ENCODE peak calls at places on chromosomes 7 and 10, in six cellular contexts. F is A549, Z is HepG2, A is endothelial cell of umbilical vein, J is K562, N is H1. B is an unnamed sample.

GRCh38 chr7:7681936-7682329 is 36.5 kb downstream of the RPA3 start:
- DNase-seq in F (no peak), Z (no peak), A (no peak), J (no peak), N (no peak), B (no peak)

GRCh38 chr10:4131407-4132215 is 346.6 kb upstream of the KLF6 start:
- DNase-seq in F (peak), Z (no peak), A (peak), J (no peak), N (no peak), B (no peak)

GRCh38 chr7:130814753-130815152 is 80.7 kb upstream of the KLF14 start:
- DNase-seq in F (peak), Z (no peak), A (peak), J (no peak), N (no peak), B (no peak)

GRCh38 chr7:82700739-82701138 is 257.2 kb upstream of the CACNA2D1 start:
- DNase-seq in F (no peak), Z (no peak), A (no peak), J (no peak), N (no peak), B (no peak)

GRCh38 chr7:85719981-85720963 is 533.4 kb upstream of the SEMA3D start:
- DNase-seq in F (peak), Z (no peak), A (peak), J (no peak), N (no peak), B (no peak)

GRCh38 chr7:19482628-19483027 is 226.2 kb downstream of the POLR1F start:
- DNase-seq in F (no peak), Z (no peak), A (no peak), J (no peak), N (no peak), B (no peak)

GRCh38 chr7:11833431-11833830 is 1.4 kb upstream of the THSD7A start:
- DNase-seq in F (no peak), Z (no peak), A (peak), J (no peak), N (no peak), B (no peak)

GRCh38 chr7:142539901-142540300 is 209.4 kb upstream of the PRSS1 start:
- DNase-seq in F (peak), Z (no peak), A (peak), J (no peak), N (no peak), B (no peak)

GRCh38 chr7:151206914-151207313 is 3.4 kb downstream of the H2BK1 start:
- DNase-seq in F (no peak), Z (no peak), A (no peak), J (no peak), N (no peak), B (no peak)

GRCh38 chr10:71684356-71685173 is 35.0 kb downstream of the C10orf105 start:
- DNase-seq in F (peak), Z (no peak), A (no peak), J (peak), N (no peak), B (no peak)

GRCh38 chr10:29757551-29758297 is 123.0 kb upstream of the SVIL start:
- DNase-seq in F (peak), Z (no peak), A (peak), J (no peak), N (no peak), B (no peak)

GRCh38 chr10:77737608-77738007 is 100.0 kb upstream of the KCNMA1 start:
- DNase-seq in F (peak), Z (no peak), A (peak), J (no peak), N (no peak), B (no peak)

GRCh38 chr10:75971402-75972211 is 540.2 kb downstream of the LRMDA start:
- DNase-seq in F (no peak), Z (no peak), A (no peak), J (no peak), N (no peak), B (no peak)

GRCh38 chr7:4267326-4268039 is 414.6 kb upstream of the FOXK1 start:
- DNase-seq in F (no peak), Z (no peak), A (no peak), J (no peak), N (no peak), B (no peak)

GRCh38 chr10:31320179-31320597 is 1.2 kb downstream of the ZEB1 start:
- DNase-seq in F (peak), Z (no peak), A (no peak), J (peak), N (no peak), B (peak)

GRCh38 chr7:139722604-139723003 is 55.2 kb downstream of the HIPK2 start:
- DNase-seq in F (no peak), Z (no peak), A (no peak), J (no peak), N (no peak), B (no peak)

GRCh38 chr7:885893-886625 is 9.7 kb downstream of the GET4 start:
- DNase-seq in F (no peak), Z (no peak), A (no peak), J (no peak), N (no peak), B (no peak)

GRCh38 chr10:102310356-102311024 is 65.2 kb downstream of the GBF1 start:
- DNase-seq in F (peak), Z (peak), A (peak), J (no peak), N (peak), B (no peak)

GRCh38 chr7:13262929-13263530 is 575.6 kb downstream of the ARL4A start:
- DNase-seq in F (peak), Z (peak), A (peak), J (peak), N (no peak), B (no peak)

GRCh38 chr7:25272265-25272664 is 44.0 kb upstream of the NPVF start:
- DNase-seq in F (no peak), Z (no peak), A (peak), J (no peak), N (no peak), B (no peak)

GRCh38 chr7:80807166-80807900 is 111.5 kb downstream of the SEMA3C start:
- DNase-seq in F (no peak), Z (no peak), A (no peak), J (no peak), N (no peak), B (no peak)

GRCh38 chr7:121020243-121020642 is 31.7 kb downstream of the CPED1 start:
- DNase-seq in F (no peak), Z (no peak), A (no peak), J (no peak), N (no peak), B (no peak)

GRCh38 chr7:36440880-36441279 is 51.2 kb downstream of the ANLN start:
- DNase-seq in F (peak), Z (peak), A (peak), J (no peak), N (no peak), B (no peak)

GRCh38 chr10:122494833-122495232 is 33.5 kb downstream of the HTRA1 start:
- DNase-seq in F (peak), Z (no peak), A (peak), J (no peak), N (no peak), B (no peak)

GRCh38 chr7:141700848-141701371 is 1.1 kb downstream of the DENND11 start:
- DNase-seq in F (no peak), Z (no peak), A (no peak), J (no peak), N (no peak), B (peak)

GRCh38 chr10:20836401-20836800 is 60.7 kb downstream of the NEBL start:
- DNase-seq in F (no peak), Z (no peak), A (no peak), J (no peak), N (no peak), B (no peak)

GRCh38 chr10:77666821-77667220 is 29.2 kb upstream of the KCNMA1 start:
- DNase-seq in F (no peak), Z (no peak), A (no peak), J (no peak), N (no peak), B (no peak)

GRCh38 chr10:59177031-59177861 is 803 bp downstream of the PHYHIPL start:
- DNase-seq in F (peak), Z (peak), A (peak), J (no peak), N (no peak), B (peak)

GRCh38 chr10:24849537-24850299 is 102.7 kb downstream of the PRTFDC1 start:
- DNase-seq in F (peak), Z (no peak), A (peak), J (no peak), N (no peak), B (no peak)

GRCh38 chr7:141534757-141535737 is 16.2 kb upstream of the AGK start:
- DNase-seq in F (no peak), Z (no peak), A (no peak), J (no peak), N (no peak), B (no peak)

GRCh38 chr7:107999814-108000560 is 3.0 kb downstream of the LAMB1 start:
- DNase-seq in F (no peak), Z (no peak), A (peak), J (no peak), N (no peak), B (no peak)

GRCh38 chr10:57891201-57892006 is 376.3 kb downstream of the IPMK start:
- DNase-seq in F (no peak), Z (no peak), A (no peak), J (no peak), N (no peak), B (no peak)

GRCh38 chr7:79298145-79298760 is 155.2 kb downstream of the MAGI2 start:
- DNase-seq in F (peak), Z (peak), A (peak), J (peak), N (no peak), B (no peak)

GRCh38 chr7:141466151-141466904 is 84.9 kb upstream of the AGK start:
- DNase-seq in F (no peak), Z (no peak), A (no peak), J (no peak), N (no peak), B (no peak)

GRCh38 chr10:103666751-103667150 is 173.2 kb downstream of the NEURL1 start:
- DNase-seq in F (no peak), Z (no peak), A (no peak), J (no peak), N (no peak), B (no peak)

GRCh38 chr7:137480824-137481365 is 137.4 kb upstream of the PTN start:
- DNase-seq in F (no peak), Z (no peak), A (no peak), J (no peak), N (no peak), B (no peak)

GRCh38 chr10:6203331-6204062 is 765 bp downstream of the PFKFB3 start:
- DNase-seq in F (peak), Z (no peak), A (peak), J (peak), N (no peak), B (peak)

GRCh38 chr10:119663866-119664698 is 12.9 kb downstream of the BAG3 start:
- DNase-seq in F (no peak), Z (no peak), A (no peak), J (no peak), N (no peak), B (no peak)

GRCh38 chr10:4512557-4513286 is 313.3 kb upstream of the AKR1E2 start:
- DNase-seq in F (peak), Z (peak), A (peak), J (no peak), N (no peak), B (peak)

GRCh38 chr10:123537188-123537961 is 128.8 kb upstream of the GPR26 start:
- DNase-seq in F (no peak), Z (no peak), A (no peak), J (no peak), N (no peak), B (no peak)

GRCh38 chr10:123535386-123535785 is 130.8 kb upstream of the GPR26 start:
- DNase-seq in F (no peak), Z (no peak), A (no peak), J (no peak), N (no peak), B (no peak)

GRCh38 chr10:123536176-123536845 is 129.8 kb upstream of the GPR26 start:
- DNase-seq in F (no peak), Z (no peak), A (no peak), J (no peak), N (no peak), B (no peak)

GRCh38 chr10:123538401-123539320 is 127.5 kb upstream of the GPR26 start:
- DNase-seq in F (no peak), Z (no peak), A (no peak), J (no peak), N (no peak), B (no peak)
- TF ChIP-seq JUN in F (no peak), Z (no peak), A (no peak), J (no peak), N (no peak), B (no peak)

GRCh38 chr7:155844019-155844453 is 31.8 kb upstream of the SHH start:
- DNase-seq in F (peak), Z (peak), A (no peak), J (no peak), N (no peak), B (no peak)
- TF ChIP-seq JUN in F (peak), Z (no peak), A (no peak), J (no peak), N (no peak), B (no peak)

DNA sequence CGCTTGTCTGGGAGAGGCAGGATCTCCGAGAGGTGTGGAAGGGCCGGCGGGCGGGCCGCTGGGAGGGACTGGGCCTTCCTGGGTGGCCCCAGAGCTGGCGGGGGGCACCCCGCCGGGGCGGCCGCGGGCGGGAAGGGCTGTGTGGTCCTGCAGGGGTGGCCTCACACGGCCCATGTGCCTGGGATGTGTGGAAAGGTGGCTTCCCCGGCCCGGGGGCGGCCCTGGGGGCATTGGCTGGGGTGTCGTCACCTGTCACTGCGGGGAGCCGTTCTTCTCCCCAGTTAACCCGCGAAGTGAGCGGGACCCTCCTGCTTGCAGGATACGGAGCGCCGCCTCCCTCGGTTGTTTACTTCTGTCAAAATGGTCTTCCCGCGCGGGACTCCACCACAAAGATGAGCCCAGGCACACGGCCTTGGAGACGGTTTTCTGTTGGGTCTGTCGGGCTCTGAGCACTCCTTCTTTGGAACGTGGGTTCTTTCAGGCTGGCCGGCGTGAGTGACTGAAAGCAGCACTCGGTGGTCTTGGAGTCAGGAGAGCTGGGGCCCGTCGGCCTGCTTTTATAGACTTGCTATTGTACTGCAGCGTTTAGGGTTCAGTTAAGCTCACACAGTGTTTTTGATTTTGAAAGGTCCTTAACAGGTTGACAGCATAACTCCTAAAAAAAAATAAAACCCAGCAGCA is 700 bp downstream of the SMC3 start:
- DNase-seq in F (peak), Z (peak), A (peak), J (peak), N (no peak), B (peak)
- TF ChIP-seq JUN in F (no peak), Z (no peak), A (no peak), J (no peak), N (no peak), B (peak)

DNA sequence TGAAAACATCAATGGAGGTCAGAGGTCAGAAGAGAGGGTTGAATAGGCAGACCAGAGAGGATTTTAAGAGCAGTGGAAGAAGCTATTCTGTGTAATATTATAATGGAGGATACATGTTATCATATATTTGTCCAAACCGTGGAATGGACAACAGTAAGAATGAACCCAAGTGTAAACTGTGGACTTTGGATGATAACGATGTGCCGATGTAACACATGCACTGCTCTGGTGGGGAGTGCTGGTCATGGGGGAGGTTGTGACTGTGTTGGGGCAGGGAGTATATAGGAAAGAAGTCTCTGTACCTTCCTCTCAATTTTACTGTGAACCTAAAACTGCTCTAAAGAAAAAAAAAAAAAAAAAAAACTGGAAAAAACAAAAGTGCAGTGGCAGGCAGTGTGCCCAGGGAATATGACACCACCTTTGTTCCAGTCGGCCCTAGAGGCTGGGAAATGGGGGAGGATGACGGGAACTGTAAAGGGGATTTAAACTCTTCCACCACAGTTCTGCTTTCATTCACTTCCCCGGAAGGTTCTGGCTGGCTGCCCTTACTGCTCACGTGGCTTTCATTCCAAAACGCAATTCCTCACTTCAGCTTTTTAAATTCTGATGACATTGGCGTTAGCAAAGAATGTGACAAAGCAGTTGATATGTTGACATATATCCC is 113.7 kb upstream of the ANKRD1 start:
- DNase-seq in F (no peak), Z (peak), A (peak), J (no peak), N (no peak), B (no peak)
- TF ChIP-seq JUN in F (no peak), Z (no peak), A (no peak), J (no peak), N (no peak), B (no peak)

DNA sequence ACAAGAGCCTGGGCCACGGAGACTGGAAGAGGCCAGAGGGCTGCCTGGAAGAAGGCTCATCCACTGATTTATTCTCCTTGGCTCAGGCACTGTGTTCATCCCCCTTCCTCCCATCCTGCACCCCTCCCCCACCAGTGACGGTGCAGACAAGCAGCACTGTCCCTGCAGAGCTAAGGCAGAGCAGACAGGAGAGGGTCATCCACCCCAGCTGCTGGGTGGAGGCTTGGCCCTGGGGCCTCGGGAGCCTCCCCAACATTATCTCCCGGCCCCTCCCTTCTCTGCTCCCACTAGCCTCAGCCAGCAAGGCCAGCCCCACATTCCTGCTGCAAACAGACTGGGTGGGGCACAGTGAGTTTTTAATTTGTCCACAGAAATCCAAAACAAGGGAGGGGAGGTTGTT is 24.9 kb upstream of the HSPA12A start:
- DNase-seq in F (peak), Z (no peak), A (no peak), J (no peak), N (no peak), B (no peak)
- TF ChIP-seq JUN in F (no peak), Z (no peak), A (no peak), J (no peak), N (no peak), B (no peak)

DNA sequence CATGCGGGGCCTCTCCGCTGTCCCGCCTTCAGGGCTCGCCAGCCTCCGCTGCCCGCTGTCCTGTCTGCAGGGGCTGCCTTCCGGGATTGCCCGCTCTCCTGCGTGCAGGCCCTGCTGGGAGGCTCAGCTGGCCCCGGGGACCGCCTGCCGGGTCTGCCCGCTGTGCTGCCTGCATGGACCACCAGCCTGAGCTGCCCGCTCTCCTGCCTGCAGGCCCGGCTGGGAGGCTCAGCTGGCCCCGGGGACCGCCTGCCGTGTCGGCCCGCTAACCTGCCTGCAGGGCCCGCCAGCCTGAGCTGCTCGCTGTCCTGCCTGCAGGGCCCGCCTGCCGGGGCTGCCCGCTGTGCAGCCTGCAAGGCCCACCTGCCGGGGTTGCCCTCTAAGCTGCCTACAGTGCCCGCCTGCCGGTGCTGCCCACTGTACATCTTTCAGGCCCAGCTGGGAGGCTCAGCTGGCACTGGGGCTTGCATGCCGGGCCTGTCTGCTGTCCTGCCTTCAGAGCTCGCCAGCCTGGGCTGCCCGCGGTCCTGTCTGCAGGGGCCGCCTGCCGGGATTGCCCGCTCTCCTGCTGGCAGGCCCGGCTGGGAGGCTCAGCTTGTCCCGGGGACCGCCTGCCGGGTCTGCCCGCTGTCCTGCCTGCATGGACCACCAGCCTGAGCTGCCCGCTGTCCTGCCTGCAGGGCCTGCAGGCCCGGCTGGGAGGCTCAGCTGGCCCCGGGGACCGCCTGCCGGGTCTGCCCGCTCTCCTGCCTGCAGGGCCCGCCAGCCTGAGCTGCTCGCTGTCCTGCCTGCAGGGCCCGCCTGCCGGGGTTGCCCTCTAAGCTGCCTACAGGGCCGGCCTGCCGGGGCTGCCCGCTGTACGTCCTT is 165.1 kb downstream of the GLRX3 start:
- DNase-seq in F (no peak), Z (no peak), A (peak), J (no peak), N (no peak), B (no peak)
- TF ChIP-seq JUN in F (no peak), Z (no peak), A (no peak), J (no peak), N (no peak), B (no peak)

GRCh38 chr10:112981553-112981952 is 31.5 kb downstream of the TCF7L2 start:
- DNase-seq in F (no peak), Z (no peak), A (no peak), J (no peak), N (no peak), B (no peak)
- TF ChIP-seq JUN in F (no peak), Z (no peak), A (no peak), J (no peak), N (no peak), B (no peak)

GRCh38 chr10:28349892-28350291 is 47.0 kb upstream of the MPP7 start:
- DNase-seq in F (no peak), Z (no peak), A (no peak), J (no peak), N (no peak), B (no peak)
- TF ChIP-seq JUN in F (no peak), Z (no peak), A (no peak), J (no peak), N (no peak), B (no peak)

B was measured in WTC11.